ENCODE peak calls at places on chromosomes 2 and 18, in nine cellular contexts. One of them, this sample, is unnamed.
A peak's percentile ranks its signal among the peaks of the same experiment; 100 is the strongest.

GRCh38 chr2:239461551-239462515 is 61.0 kb upstream of the HDAC4 start:
- DNase-seq in mesenchymal stem cell: no peak
- DNase-seq in EL: no peak
- DNase-seq in NCI-H2081: no peak
- DNase-seq in HFF-Myc: no peak
- DNase-seq in cardiac septum: peak; percentile 26
- DNase-seq in left lung: peak; percentile 49
- DNase-seq in LHCN-M2: no peak
- DNase-seq in suprapubic skin: peak; percentile 68
- DNase-seq in this sample: no peak

GRCh38 chr2:218964041-218964771 is 4.7 kb downstream of the CDK5R2 start:
- DNase-seq in LHCN-M2: peak; percentile 97
- DNase-seq in mesenchymal stem cell: peak; percentile 53
- DNase-seq in suprapubic skin: no peak
- DNase-seq in EL: peak; percentile 72
- DNase-seq in HFF-Myc: peak; percentile 47
- DNase-seq in left lung: no peak
- DNase-seq in NCI-H2081: peak; percentile 58
- DNase-seq in cardiac septum: peak; percentile 20
- DNase-seq in this sample: peak; percentile 90

GRCh38 chr2:205872716-205873115 is 190.4 kb downstream of the NRP2 start:
- DNase-seq in LHCN-M2: no peak
- DNase-seq in cardiac septum: no peak
- DNase-seq in EL: no peak
- DNase-seq in suprapubic skin: no peak
- DNase-seq in left lung: no peak
- DNase-seq in HFF-Myc: no peak
- DNase-seq in mesenchymal stem cell: no peak
- DNase-seq in NCI-H2081: no peak
- DNase-seq in this sample: no peak

GRCh38 chr2:204896146-204896545 is 350.9 kb downstream of the PARD3B start:
- DNase-seq in cardiac septum: no peak
- DNase-seq in mesenchymal stem cell: no peak
- DNase-seq in HFF-Myc: no peak
- DNase-seq in NCI-H2081: no peak
- DNase-seq in EL: no peak
- DNase-seq in LHCN-M2: no peak
- DNase-seq in left lung: no peak
- DNase-seq in suprapubic skin: no peak
- DNase-seq in this sample: no peak

GRCh38 chr2:149858916-149859634 is 271.5 kb upstream of the MMADHC start:
- DNase-seq in cardiac septum: no peak
- DNase-seq in left lung: no peak
- DNase-seq in LHCN-M2: peak; percentile 49
- DNase-seq in mesenchymal stem cell: peak; percentile 85
- DNase-seq in suprapubic skin: no peak
- DNase-seq in HFF-Myc: peak; percentile 31
- DNase-seq in NCI-H2081: no peak
- DNase-seq in EL: peak; percentile 62
- DNase-seq in this sample: peak; percentile 52

GRCh38 chr18:34697891-34698290 is 12.2 kb upstream of the DTNA start:
- DNase-seq in mesenchymal stem cell: no peak
- DNase-seq in left lung: no peak
- DNase-seq in suprapubic skin: no peak
- DNase-seq in HFF-Myc: no peak
- DNase-seq in NCI-H2081: no peak
- DNase-seq in cardiac septum: no peak
- DNase-seq in LHCN-M2: no peak
- DNase-seq in EL: no peak
- DNase-seq in this sample: peak; percentile 16

GRCh38 chr2:42722328-42723190 is 41.4 kb downstream of the OXER1 start:
- DNase-seq in LHCN-M2: peak; percentile 67
- DNase-seq in left lung: no peak
- DNase-seq in NCI-H2081: no peak
- DNase-seq in cardiac septum: no peak
- DNase-seq in HFF-Myc: peak; percentile 25
- DNase-seq in suprapubic skin: no peak
- DNase-seq in mesenchymal stem cell: peak; percentile 92
- DNase-seq in EL: peak; percentile 50
- DNase-seq in this sample: peak; percentile 89

GRCh38 chr2:21836261-21836660 is 712.5 kb downstream of the TDRD15 start:
- DNase-seq in left lung: no peak
- DNase-seq in NCI-H2081: no peak
- DNase-seq in cardiac septum: no peak
- DNase-seq in mesenchymal stem cell: peak; percentile 13
- DNase-seq in HFF-Myc: no peak
- DNase-seq in suprapubic skin: no peak
- DNase-seq in EL: peak; percentile 4
- DNase-seq in LHCN-M2: no peak
- DNase-seq in this sample: no peak

GRCh38 chr18:77111449-77112160 is 21.0 kb downstream of the MBP start:
- DNase-seq in suprapubic skin: no peak
- DNase-seq in EL: no peak
- DNase-seq in mesenchymal stem cell: no peak
- DNase-seq in NCI-H2081: no peak
- DNase-seq in LHCN-M2: no peak
- DNase-seq in cardiac septum: no peak
- DNase-seq in left lung: peak; percentile 75
- DNase-seq in HFF-Myc: no peak
- DNase-seq in this sample: no peak

GRCh38 chr2:197145471-197146056 is 165.0 kb downstream of the ANKRD44 start:
- DNase-seq in NCI-H2081: no peak
- DNase-seq in EL: no peak
- DNase-seq in left lung: no peak
- DNase-seq in LHCN-M2: no peak
- DNase-seq in mesenchymal stem cell: no peak
- DNase-seq in suprapubic skin: no peak
- DNase-seq in HFF-Myc: no peak
- DNase-seq in cardiac septum: no peak
- DNase-seq in this sample: no peak

GRCh38 chr2:56613917-56614316 is 430.1 kb downstream of the CCDC85A start:
- DNase-seq in LHCN-M2: peak; percentile 74
- DNase-seq in EL: peak; percentile 65
- DNase-seq in left lung: no peak
- DNase-seq in suprapubic skin: no peak
- DNase-seq in HFF-Myc: peak; percentile 2
- DNase-seq in NCI-H2081: no peak
- DNase-seq in cardiac septum: no peak
- DNase-seq in mesenchymal stem cell: no peak
- DNase-seq in this sample: peak; percentile 42

GRCh38 chr2:202908186-202908585 is 3.3 kb downstream of the WDR12 start:
- DNase-seq in mesenchymal stem cell: no peak
- DNase-seq in EL: no peak
- DNase-seq in LHCN-M2: no peak
- DNase-seq in suprapubic skin: no peak
- DNase-seq in cardiac septum: no peak
- DNase-seq in HFF-Myc: no peak
- DNase-seq in left lung: no peak
- DNase-seq in NCI-H2081: no peak
- DNase-seq in this sample: no peak

GRCh38 chr2:213806125-213806726 is 522.0 kb downstream of the SPAG16 start:
- DNase-seq in left lung: no peak
- DNase-seq in suprapubic skin: no peak
- DNase-seq in LHCN-M2: peak; percentile 24
- DNase-seq in mesenchymal stem cell: peak; percentile 36
- DNase-seq in HFF-Myc: no peak
- DNase-seq in NCI-H2081: peak; percentile 0
- DNase-seq in EL: peak; percentile 32
- DNase-seq in cardiac septum: no peak
- DNase-seq in this sample: peak; percentile 36

GRCh38 chr2:227456772-227457171 is 15.2 kb upstream of the AGFG1 start:
- DNase-seq in left lung: no peak
- DNase-seq in cardiac septum: no peak
- DNase-seq in NCI-H2081: no peak
- DNase-seq in EL: peak; percentile 39
- DNase-seq in suprapubic skin: no peak
- DNase-seq in mesenchymal stem cell: no peak
- DNase-seq in HFF-Myc: no peak
- DNase-seq in LHCN-M2: no peak
- DNase-seq in this sample: peak; percentile 43

GRCh38 chr2:88751770-88752169 is 60.3 kb downstream of the RPIA start:
- DNase-seq in mesenchymal stem cell: no peak
- DNase-seq in left lung: no peak
- DNase-seq in suprapubic skin: no peak
- DNase-seq in cardiac septum: no peak
- DNase-seq in LHCN-M2: no peak
- DNase-seq in HFF-Myc: no peak
- DNase-seq in NCI-H2081: no peak
- DNase-seq in EL: no peak
- DNase-seq in this sample: no peak

GRCh38 chr2:112433932-112434730 is 686 bp upstream of the RGPD8 start:
- DNase-seq in left lung: no peak
- DNase-seq in mesenchymal stem cell: no peak
- DNase-seq in LHCN-M2: no peak
- DNase-seq in NCI-H2081: no peak
- DNase-seq in EL: no peak
- DNase-seq in HFF-Myc: no peak
- DNase-seq in suprapubic skin: no peak
- DNase-seq in cardiac septum: no peak
- DNase-seq in this sample: no peak